ENCODE peak calls at places on chromosomes 13 and 19, in four cellular contexts. I is A549, D is transverse colon, Q is astrocyte of the cerebellum. H is an unnamed sample.
A peak's percentile ranks its signal among the peaks of the same experiment; 100 is the strongest.

GRCh38 chr19:56383826-56384605 is 9.3 kb downstream of the ZNF582 start:
- DNase-seq in I (no peak), D (no peak), Q (no peak), H (no peak)

GRCh38 chr13:66410314-66410713 is 819.8 kb downstream of the PCDH9 start:
- DNase-seq in I (no peak), D (no peak), Q (peak; percentile 33), H (peak; percentile 8)

GRCh38 chr19:31314156-31314555 is 35.1 kb downstream of the TSHZ3 start:
- DNase-seq in I (no peak), D (no peak), Q (no peak), H (no peak)

GRCh38 chr19:2577722-2578335 is 101.9 kb downstream of the GADD45B start:
- DNase-seq in I (no peak), D (no peak), Q (no peak), H (no peak)

GRCh38 chr19:10961073-10961762 is 388 bp downstream of the SMARCA4 start:
- DNase-seq in I (no peak), D (peak; percentile 30), Q (no peak), H (no peak)

GRCh38 chr19:35549174-35549788 is 3.9 kb downstream of the TMEM147 start:
- DNase-seq in I (peak; percentile 88), D (peak; percentile 56), Q (peak; percentile 52), H (no peak)

GRCh38 chr13:38849316-38849715 is 141.3 kb downstream of the STOML3 start:
- DNase-seq in I (no peak), D (no peak), Q (no peak), H (no peak)

GRCh38 chr13:44439615-44440014 is 66.0 kb downstream of the SERP2 start:
- DNase-seq in I (no peak), D (no peak), Q (no peak), H (no peak)

GRCh38 chr13:80037505-80037888 is 303.4 kb downstream of the SPRY2 start:
- DNase-seq in I (peak; percentile 33), D (no peak), Q (peak; percentile 35), H (peak; percentile 75)

GRCh38 chr13:101512650-101513049 is 60.2 kb downstream of the ITGBL1 start:
- DNase-seq in I (no peak), D (no peak), Q (peak; percentile 51), H (no peak)

GRCh38 chr13:46389985-46390384 is 2.9 kb upstream of the RUBCNL start:
- DNase-seq in I (no peak), D (peak; percentile 64), Q (no peak), H (no peak)

GRCh38 chr19:18227781-18228271 is 1.6 kb upstream of the PDE4C start:
- DNase-seq in I (no peak), D (no peak), Q (no peak), H (no peak)

GRCh38 chr13:94602467-94602866 is 810 bp downstream of the GPR180 start:
- DNase-seq in I (no peak), D (no peak), Q (no peak), H (no peak)

GRCh38 chr13:65133094-65133493 is 2097.0 kb downstream of the PCDH9 start:
- DNase-seq in I (peak; percentile 40), D (no peak), Q (no peak), H (no peak)

GRCh38 chr19:29773141-29773540 is 38.6 kb upstream of the CCNE1 start:
- DNase-seq in I (no peak), D (no peak), Q (no peak), H (no peak)

GRCh38 chr19:4186087-4186993 is 3.9 kb downstream of the ANKRD24 start:
- DNase-seq in I (peak; percentile 77), D (peak; percentile 91), Q (peak; percentile 23), H (no peak)
- H3K4me3 ChIP-seq in I (no peak overlapping the region), D (no peak overlapping the region), Q (no peak overlapping the region), H (no peak overlapping the region)

DNA sequence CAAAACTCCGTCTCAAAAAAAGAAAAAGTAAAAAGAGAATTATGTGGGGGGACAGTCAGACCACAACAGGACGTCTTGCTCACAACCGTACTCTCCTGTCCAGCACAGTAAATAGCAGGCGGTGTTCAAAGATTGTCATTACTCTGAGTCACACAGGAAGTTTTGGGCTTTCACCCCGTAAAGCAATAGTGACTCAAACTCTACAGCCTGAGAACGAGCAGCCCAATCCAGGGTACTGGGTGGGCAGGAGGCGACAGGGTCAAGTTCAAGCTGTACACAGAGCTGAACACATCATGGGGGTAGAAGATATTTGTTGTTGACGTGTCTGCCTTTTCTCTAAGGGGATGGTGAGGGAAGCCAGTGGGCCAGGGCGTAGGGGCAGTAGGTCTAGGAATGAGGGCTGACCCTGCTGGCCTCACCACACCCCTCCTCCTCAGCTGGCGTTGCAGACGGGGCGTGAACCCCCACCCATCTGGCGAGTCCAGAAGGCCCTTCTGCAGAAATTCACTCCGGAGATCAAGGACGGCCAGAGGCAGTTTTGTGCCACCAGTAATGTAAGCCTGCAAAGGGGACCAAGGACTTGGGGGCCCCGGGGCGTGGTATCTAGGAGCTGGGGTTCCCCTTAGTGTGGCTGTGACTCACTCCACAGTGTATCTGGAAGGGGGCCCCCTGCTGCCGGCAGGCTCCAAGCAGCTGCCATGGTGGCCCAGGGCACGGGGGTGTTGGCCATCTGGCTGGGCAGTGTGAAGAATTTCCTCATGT is 23.3 kb downstream of the PRR12 start:
- DNase-seq in I (peak; percentile 78), D (no peak), Q (peak; percentile 24), H (peak; percentile 38)
- TF ChIP-seq CTCF in I (peak; percentile 17), D (no peak), Q (no peak), H (peak; percentile 37)

GRCh38 chr13:48216204-48216711 is 16.7 kb upstream of the ITM2B start:
- DNase-seq in I (no peak), D (no peak), Q (no peak), H (no peak)

GRCh38 chr13:48222358-48223015 is 10.5 kb upstream of the ITM2B start:
- DNase-seq in I (no peak), D (peak; percentile 19), Q (no peak), H (no peak)

GRCh38 chr13:48223016-48223385 is 10.0 kb upstream of the ITM2B start:
- DNase-seq in I (no peak), D (no peak), Q (no peak), H (no peak)

GRCh38 chr13:48220592-48221300 is 12.3 kb upstream of the ITM2B start:
- DNase-seq in I (no peak), D (no peak), Q (no peak), H (no peak)

DNA sequence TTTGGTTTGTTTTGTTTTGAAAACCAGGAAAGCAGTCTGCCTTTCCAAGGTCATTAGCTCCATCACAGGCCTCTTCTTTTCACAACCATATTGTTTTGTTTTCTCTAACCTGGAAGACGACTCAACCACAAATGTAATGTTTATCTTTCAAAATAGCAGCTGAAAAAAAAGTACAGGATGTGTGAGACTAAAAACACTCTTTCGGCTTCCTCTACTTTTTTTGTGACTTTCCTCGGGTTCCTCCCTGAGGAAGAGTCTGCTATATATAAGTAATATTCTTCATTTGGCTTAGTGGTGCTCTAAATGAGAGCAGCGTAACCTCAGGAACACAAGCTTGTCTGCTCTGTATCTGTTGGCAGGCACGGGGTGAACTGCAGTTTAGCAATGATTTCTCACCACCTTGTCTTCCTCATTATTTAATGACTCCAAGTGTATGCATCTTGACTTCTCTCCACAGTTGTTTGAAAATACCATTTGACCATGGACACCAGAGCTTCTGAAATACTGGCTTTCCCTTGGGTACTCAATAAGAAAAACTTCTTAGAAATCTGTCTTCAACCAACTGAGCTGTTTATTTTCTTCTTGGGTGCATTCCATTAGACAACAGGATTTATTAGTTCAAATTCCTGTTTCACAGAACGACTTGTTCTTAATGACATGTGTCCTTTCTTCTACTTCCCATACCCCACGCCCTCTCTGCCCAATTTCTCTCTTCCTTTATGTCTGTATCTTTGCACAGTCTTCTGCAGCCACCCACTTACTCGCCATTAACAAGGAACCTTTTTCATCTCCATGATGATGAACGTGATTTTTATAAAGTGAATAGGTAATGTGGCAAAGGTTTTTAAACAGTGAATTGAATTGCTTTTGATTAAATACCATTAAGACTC is 11.5 kb upstream of the ITM2B start:
- DNase-seq in I (no peak), D (no peak), Q (no peak), H (no peak)
- H3K4me3 ChIP-seq in I (no peak overlapping the region), D (no peak overlapping the region), Q (no peak overlapping the region), H (no peak overlapping the region)

GRCh38 chr19:20179946-20180345 is 12.9 kb downstream of the ZNF486 start:
- DNase-seq in I (no peak), D (no peak), Q (no peak), H (no peak)

GRCh38 chr19:20186163-20186562 is 19.1 kb downstream of the ZNF486 start:
- DNase-seq in I (no peak), D (no peak), Q (no peak), H (no peak)

GRCh38 chr19:20182232-20182785 is 15.3 kb downstream of the ZNF486 start:
- DNase-seq in I (no peak), D (no peak), Q (no peak), H (no peak)
- TF ChIP-seq CTCF in I (no peak), D (no peak), Q (no peak), H (no peak)

GRCh38 chr13:51223284-51224270 is 1.4 kb downstream of the FAM124A start:
- DNase-seq in I (no peak), D (no peak), Q (no peak), H (no peak)

GRCh38 chr13:51222510-51223283 is 499 bp downstream of the FAM124A start:
- DNase-seq in I (peak; percentile 6), D (no peak), Q (no peak), H (no peak)

GRCh38 chr13:51221674-51222509 is at the start of gene FAM124A:
- DNase-seq in I (peak; percentile 23), D (peak; percentile 53), Q (no peak), H (no peak)

GRCh38 chr13:51221108-51221507 is 1.1 kb upstream of the FAM124A start:
- DNase-seq in I (no peak), D (no peak), Q (no peak), H (no peak)

GRCh38 chr13:51225034-51225433 is 2.8 kb downstream of the FAM124A start:
- DNase-seq in I (no peak), D (no peak), Q (no peak), H (no peak)
- H3K4me3 ChIP-seq in I (no peak overlapping the region), D (no peak overlapping the region), Q (no peak overlapping the region), H (no peak overlapping the region)

DNA sequence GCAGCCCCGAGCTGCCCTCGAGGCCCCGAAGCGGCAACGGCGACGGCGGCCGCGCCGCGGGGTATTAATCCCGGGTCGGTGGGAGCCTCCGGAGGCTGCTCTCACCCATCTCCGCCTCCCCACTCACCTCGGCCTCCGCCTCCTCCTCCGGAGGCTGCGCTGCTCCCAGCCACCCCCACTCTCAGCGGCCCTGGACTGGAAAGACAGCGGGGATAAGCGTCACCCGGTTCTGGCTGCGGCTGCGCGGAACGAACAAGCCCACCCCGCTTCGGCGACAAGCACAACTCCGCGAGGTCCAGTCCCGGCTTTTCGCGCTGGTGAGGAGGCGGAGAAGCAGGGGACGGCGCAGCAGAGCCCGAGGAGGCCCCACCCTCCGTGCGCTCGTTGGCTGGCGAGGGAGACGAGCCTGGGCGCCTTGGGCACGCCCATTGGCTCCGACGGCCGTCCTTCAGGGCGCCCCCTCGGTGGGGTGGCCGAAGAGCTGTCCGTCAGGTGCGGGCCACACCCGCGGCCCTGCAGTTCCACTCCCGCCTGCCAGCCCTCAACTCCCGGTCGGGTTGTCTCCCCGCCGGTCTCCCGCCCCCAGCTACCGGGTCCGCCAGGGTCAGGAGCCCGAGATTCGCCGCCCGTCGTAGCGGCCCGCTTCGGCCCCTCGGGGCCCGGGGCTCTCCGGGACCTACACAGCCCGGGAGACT is at the start of gene ZMYM5:
- DNase-seq in I (peak; percentile 98), D (peak; percentile 99), Q (peak; percentile 98), H (peak; percentile 98)
- TF ChIP-seq CTCF in I (no peak), D (no peak), Q (no peak), H (no peak)

DNA sequence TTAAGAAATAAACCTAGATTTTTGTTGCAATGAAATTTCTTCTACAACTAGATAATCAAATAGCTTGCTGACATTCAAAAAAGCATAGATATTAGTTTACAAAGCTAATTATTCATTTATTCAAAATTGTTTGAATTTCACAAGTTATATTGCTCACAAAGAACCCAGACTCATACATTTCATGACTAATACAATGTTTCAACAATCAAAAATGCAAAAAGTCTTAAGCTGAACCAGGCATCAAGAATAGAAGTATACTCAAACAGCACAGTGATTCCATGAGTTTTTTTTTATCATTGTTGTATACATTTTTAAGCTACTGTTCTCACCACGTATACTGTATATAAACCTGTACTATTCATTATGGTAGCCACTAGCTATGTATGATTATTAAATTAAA is 51.0 kb downstream of the DIAPH3 start:
- DNase-seq in I (no peak), D (no peak), Q (no peak), H (no peak)
- H3K4me3 ChIP-seq in I (no peak overlapping the region), D (no peak overlapping the region), Q (no peak overlapping the region), H (no peak overlapping the region)